ENCODE peak calls at places on chromosomes 4 and X, in nine cellular contexts. G, A, R, P, K, F, Y, V and J are unnamed samples.

GRCh38 chr4:37922323-37922722 is 31.4 kb downstream of the TBC1D1 start:
- DNase-seq in F (no peak), R (peak; percentile 82), V (no peak), Y (peak; percentile 48), P (no peak), A (peak; percentile 51), G (no peak), K (no peak), J (no peak)

GRCh38 chrX:155888139-155888538 is 7.0 kb downstream of the VAMP7 start:
- DNase-seq in P (peak; percentile 48), A (peak; percentile 65), K (no peak), G (no peak), F (peak; percentile 11), V (no peak), R (peak; percentile 70), Y (peak; percentile 65), J (no peak)

GRCh38 chr4:23878235-23878861 is 11.5 kb downstream of the PPARGC1A start:
- DNase-seq in Y (no peak), G (no peak), A (no peak), V (no peak), P (no peak), K (no peak), F (no peak), R (no peak), J (no peak)

GRCh38 chr4:48194986-48195773 is 61.1 kb upstream of the TXK start:
- DNase-seq in Y (peak; percentile 85), R (peak; percentile 83), V (no peak), P (peak; percentile 2), A (peak; percentile 63), K (no peak), F (no peak), G (no peak), J (peak; percentile 3)

GRCh38 chrX:74242050-74242449 is 61.9 kb upstream of the ZCCHC13 start:
- DNase-seq in F (no peak), R (peak; percentile 30), G (no peak), K (no peak), V (no peak), P (no peak), Y (no peak), A (peak; percentile 39), J (no peak)

GRCh38 chrX:67749536-67749935 is 205.7 kb downstream of the AR start:
- DNase-seq in P (no peak), R (no peak), K (no peak), A (no peak), F (no peak), Y (no peak), V (no peak), G (no peak), J (no peak)

GRCh38 chr4:159446266-159446976 is 343.5 kb downstream of the RAPGEF2 start:
- DNase-seq in R (peak; percentile 80), G (no peak), V (no peak), Y (peak; percentile 64), K (peak; percentile 50), P (peak; percentile 38), A (peak; percentile 84), F (peak; percentile 86), J (peak; percentile 36)

GRCh38 chr4:122826596-122827257 is at the start of gene FGF2:
- DNase-seq in F (peak; percentile 74), G (peak; percentile 79), A (peak; percentile 78), Y (peak; percentile 42), K (no peak), V (peak; percentile 67), P (no peak), R (peak; percentile 49), J (no peak)

GRCh38 chrX:69312141-69312670 is 147.0 kb upstream of the PJA1 start:
- DNase-seq in R (no peak), Y (no peak), K (no peak), G (no peak), P (no peak), F (no peak), A (no peak), V (no peak), J (no peak)

GRCh38 chr4:187558391-187558790 is 437.2 kb upstream of the ZFP42 start:
- DNase-seq in F (peak; percentile 20), K (no peak), V (no peak), A (no peak), R (no peak), P (no peak), G (no peak), Y (no peak), J (no peak)

GRCh38 chr4:18676136-18676922 is 654.8 kb upstream of the LCORL start:
- DNase-seq in V (no peak), A (no peak), R (no peak), Y (peak; percentile 7), P (no peak), F (no peak), G (no peak), K (no peak), J (no peak)

GRCh38 chr4:121200795-121201472 is 36.8 kb upstream of the TNIP3 start:
- DNase-seq in K (no peak), Y (no peak), F (no peak), R (no peak), V (no peak), P (no peak), G (no peak), A (no peak), J (no peak)

GRCh38 chrX:9312922-9313867 is 151.7 kb upstream of the TBL1X start:
- DNase-seq in A (no peak), Y (peak; percentile 60), F (peak; percentile 13), R (no peak), V (peak; percentile 31), K (peak; percentile 46), G (peak; percentile 68), P (no peak), J (no peak)

DNA sequence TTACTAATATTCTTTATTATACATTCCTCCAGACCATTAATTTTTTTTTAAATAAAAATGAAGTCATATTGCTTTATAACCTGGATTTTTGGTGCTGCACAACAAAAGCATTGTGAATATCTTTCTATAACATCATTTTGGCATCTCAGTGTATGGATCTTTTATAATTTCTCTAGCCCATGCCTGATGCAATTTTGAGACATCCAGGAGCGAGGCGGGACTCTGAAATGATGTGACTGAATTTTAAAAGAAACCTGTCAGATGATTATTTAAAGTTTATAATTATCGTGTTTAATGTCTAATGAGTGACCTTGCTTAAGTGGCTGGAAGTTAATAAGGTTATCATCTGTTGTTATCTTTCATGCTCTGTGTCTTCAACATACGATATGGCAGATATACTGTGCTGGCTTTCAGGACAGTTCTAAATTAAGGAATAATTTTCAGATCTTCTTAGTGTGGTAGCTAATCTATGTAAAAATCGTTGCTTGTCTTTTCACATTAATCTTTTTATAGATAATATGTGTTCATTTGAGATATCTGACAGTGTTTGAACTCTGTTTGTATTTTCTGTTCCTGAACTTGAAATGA is 58.8 kb downstream of the KIT start:
- DNase-seq in F (no peak), Y (no peak), K (no peak), G (no peak), A (no peak), P (no peak), V (no peak), R (no peak), J (no peak)
- TF ChIP-seq CTCF in F (no peak), Y (no peak), K (no peak), G (no peak), A (no peak), P (no peak), V (no peak), R (no peak), J (no peak)

GRCh38 chr4:7860600-7861158 is 79.0 kb downstream of the AFAP1 start:
- DNase-seq in P (no peak), G (no peak), R (no peak), F (no peak), A (no peak), V (no peak), Y (no peak), K (no peak), J (no peak)
- H3K4me3 ChIP-seq in P (no peak overlapping the region), G (no peak overlapping the region), R (no peak overlapping the region), F (no peak overlapping the region), A (no peak overlapping the region), V (no peak overlapping the region), Y (no peak overlapping the region), K (no peak overlapping the region), J (no peak overlapping the region)

DNA sequence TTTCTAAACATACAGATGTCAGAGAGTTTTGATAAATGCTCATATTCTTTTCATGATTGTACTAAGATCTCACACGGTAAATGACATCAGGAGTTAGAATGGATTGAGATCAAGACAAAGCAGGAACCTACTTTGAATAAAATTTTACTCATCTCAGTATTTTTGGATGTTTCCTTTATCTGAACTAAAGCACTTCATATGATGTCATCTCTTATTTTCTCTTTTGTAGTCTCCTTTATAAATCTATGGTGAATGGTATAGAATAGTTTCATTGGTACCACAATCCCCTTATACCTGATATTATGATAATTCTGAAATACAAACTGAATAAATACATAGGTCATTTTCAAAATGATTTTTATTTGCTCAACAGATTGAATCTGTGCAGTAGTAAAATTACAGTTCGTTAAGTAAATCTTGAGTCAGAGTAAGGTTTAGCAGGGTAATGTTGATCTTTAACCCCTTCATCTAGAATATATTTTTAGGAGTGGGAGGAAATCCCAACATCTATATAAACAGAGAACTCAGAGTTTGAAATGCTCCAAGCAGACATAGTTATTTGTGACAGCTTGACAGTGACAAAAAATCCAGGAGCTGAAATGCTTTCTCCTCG is 180.0 kb downstream of the MGST2 start:
- DNase-seq in R (no peak), A (no peak), Y (no peak), P (no peak), F (no peak), K (no peak), V (no peak), G (no peak), J (no peak)
- TF ChIP-seq CTCF in R (no peak), A (no peak), Y (no peak), P (no peak), F (no peak), K (no peak), V (no peak), G (no peak), J (no peak)

GRCh38 chrX:10611441-10612090 is 8.8 kb downstream of the MID1 start:
- DNase-seq in V (no peak), A (peak; percentile 56), P (no peak), K (no peak), F (no peak), Y (no peak), R (peak; percentile 52), G (no peak), J (no peak)
- H3K4me3 ChIP-seq in V (no peak overlapping the region), A (peak overlapping the region; percentile 28), P (no peak overlapping the region), K (no peak overlapping the region), F (no peak overlapping the region), Y (no peak overlapping the region), R (no peak overlapping the region), G (no peak overlapping the region), J (no peak overlapping the region)

GRCh38 chrX:40314070-40314469 is 216.3 kb upstream of the BCOR start:
- DNase-seq in K (no peak), V (no peak), Y (no peak), R (no peak), A (no peak), P (no peak), F (no peak), G (no peak), J (no peak)
- TF ChIP-seq CTCF in K (peak; percentile 21), V (no peak), Y (no peak), R (no peak), A (no peak), P (no peak), F (no peak), G (no peak), J (no peak)

DNA sequence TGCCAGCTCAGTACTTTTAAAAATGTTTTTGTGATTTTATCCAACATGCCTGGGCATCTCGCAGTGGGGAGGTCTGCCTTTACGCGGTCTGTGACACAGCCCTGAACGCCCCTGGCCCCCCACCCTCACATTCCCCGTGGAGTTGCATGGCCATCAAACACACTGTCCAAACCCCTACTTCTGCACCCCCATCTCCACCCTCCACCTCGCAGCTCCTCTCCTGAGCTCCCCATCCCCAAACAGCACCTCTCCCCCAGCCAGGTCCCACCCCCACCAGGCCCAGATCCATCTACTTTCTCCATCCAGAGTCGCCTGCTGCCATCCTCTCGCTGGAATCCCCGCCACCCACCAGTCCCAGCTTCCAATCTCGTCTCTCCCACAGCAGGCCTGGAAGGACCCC is 9.5 kb downstream of the ZFYVE28 start:
- DNase-seq in K (no peak), R (no peak), P (no peak), G (no peak), F (no peak), A (no peak), V (no peak), Y (no peak), J (no peak)
- H3K4me3 ChIP-seq in K (no peak overlapping the region), R (no peak overlapping the region), P (no peak overlapping the region), G (no peak overlapping the region), F (no peak overlapping the region), A (no peak overlapping the region), V (no peak overlapping the region), Y (no peak overlapping the region), J (no peak overlapping the region)